ENCODE peak calls at places on chromosome 9, in four cellular contexts. X is tibial nerve, U is AG04450, V is lower lobe of right lung. F is an unnamed sample.

GRCh38 chr9:107269681-107270080 is 13.4 kb upstream of the RAD23B start:
- DNase-seq in U (no peak), V (no peak), X (no peak), F (no peak)

GRCh38 chr9:73847536-73847935 is 649.6 kb upstream of the RORB start:
- DNase-seq in U (no peak), X (no peak), V (no peak), F (no peak)

GRCh38 chr9:128558431-128559310 is 6.3 kb downstream of the SPTAN1 start:
- DNase-seq in V (peak), X (peak), U (peak), F (peak)

GRCh38 chr9:114302727-114303126 is 20.2 kb upstream of the ORM1 start:
- DNase-seq in V (peak), X (no peak), U (no peak), F (peak)

GRCh38 chr9:96619491-96620154 is at the start of gene CDC14B:
- DNase-seq in V (peak), X (peak), U (peak), F (peak)

GRCh38 chr9:91727972-91728371 is 222.1 kb downstream of the ROR2 start:
- DNase-seq in U (no peak), V (no peak), X (no peak), F (no peak)

GRCh38 chr9:11962327-11962726 is 730.9 kb upstream of the TYRP1 start:
- DNase-seq in X (no peak), U (no peak), V (no peak), F (no peak)

GRCh38 chr9:124281934-124282351 is 24.2 kb downstream of the NEK6 start:
- DNase-seq in V (peak), U (no peak), X (no peak), F (no peak)

GRCh38 chr9:111891910-111892499 is 4.6 kb upstream of the UGCG start:
- DNase-seq in X (no peak), U (no peak), V (peak), F (no peak)

GRCh38 chr9:131365546-131365945 is 28.3 kb upstream of the PRRC2B start:
- DNase-seq in X (no peak), V (no peak), U (no peak), F (no peak)

GRCh38 chr9:19372576-19372975 is 7.5 kb downstream of the RPS6 start:
- DNase-seq in X (no peak), V (no peak), U (no peak), F (no peak)

GRCh38 chr9:19369107-19369506 is 10.9 kb downstream of the RPS6 start:
- DNase-seq in U (no peak), V (no peak), X (no peak), F (no peak)

GRCh38 chr9:19373527-19373926 is 6.5 kb downstream of the RPS6 start:
- DNase-seq in U (no peak), X (no peak), V (no peak), F (no peak)

GRCh38 chr9:19375536-19375935 is 4.5 kb downstream of the RPS6 start:
- DNase-seq in U (no peak), X (no peak), V (no peak), F (no peak)

DNA sequence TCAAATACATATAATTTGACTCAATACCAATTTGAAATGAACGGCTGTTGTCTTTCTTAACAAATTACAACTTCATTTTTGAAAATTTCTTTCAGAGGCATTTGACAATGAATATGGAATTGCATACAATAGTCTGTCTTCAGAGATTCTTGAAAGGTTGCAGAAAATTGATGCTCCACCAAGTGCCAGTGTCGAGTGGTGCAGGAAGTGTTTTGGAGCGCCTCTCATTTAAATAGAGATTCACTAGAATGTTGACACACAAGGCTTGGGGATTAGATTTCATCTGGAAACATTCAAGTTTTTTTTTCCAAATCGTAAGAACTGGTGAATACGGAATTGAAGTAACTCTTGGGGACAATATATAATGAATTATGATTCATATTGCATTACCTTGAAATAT is 8.1 kb downstream of the RPS6 start:
- DNase-seq in U (no peak), X (no peak), V (no peak), F (no peak)
- TF ChIP-seq CTCF in U (no peak), X (no peak), V (no peak), F (no peak)

GRCh38 chr9:34001308-34001707 is 47.4 kb downstream of the UBAP2 start:
- DNase-seq in X (no peak), V (no peak), U (no peak), F (no peak)
- H3K27ac ChIP-seq in X (no peak), V (no peak), U (no peak), F (no peak)

GRCh38 chr9:88532320-88532719 is 2.7 kb upstream of the NXNL2 start:
- DNase-seq in U (no peak), V (peak), X (no peak), F (peak)
- TF ChIP-seq CTCF in U (no peak), V (no peak), X (no peak), F (no peak)

DNA sequence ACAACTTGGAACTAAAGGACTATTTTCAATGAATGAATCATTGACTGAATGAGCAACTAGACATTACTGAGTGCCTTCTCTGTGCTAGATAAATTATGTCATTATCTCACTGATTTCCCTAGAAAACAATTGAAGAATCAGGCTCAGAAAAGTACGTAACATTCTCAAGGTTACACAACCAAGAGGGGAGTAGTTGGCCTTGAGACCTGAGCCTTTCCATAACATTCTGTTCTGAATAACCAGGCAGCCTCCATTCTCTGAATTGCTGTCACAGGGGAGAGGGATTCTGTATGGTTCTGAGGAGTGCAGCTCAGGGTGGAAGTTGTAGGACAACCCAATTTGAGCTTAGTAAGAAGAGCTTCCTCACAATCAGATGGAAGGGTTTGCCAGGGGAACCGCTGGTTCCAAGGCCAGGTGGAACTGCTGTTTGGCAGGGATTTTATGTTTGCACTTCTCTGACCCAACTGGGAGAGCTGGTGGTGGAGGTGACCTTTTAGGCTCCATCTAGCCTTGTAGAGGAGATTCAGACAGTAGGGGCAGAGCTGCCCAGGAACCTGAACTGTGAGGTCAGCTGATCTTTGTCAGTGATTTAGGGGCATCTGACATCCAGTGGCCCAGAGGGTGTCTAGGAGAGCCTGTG is 16.3 kb downstream of the POLR1E start:
- DNase-seq in U (no peak), X (no peak), V (no peak), F (no peak)
- H3K27ac ChIP-seq in U (no peak), X (no peak), V (no peak), F (peak)

DNA sequence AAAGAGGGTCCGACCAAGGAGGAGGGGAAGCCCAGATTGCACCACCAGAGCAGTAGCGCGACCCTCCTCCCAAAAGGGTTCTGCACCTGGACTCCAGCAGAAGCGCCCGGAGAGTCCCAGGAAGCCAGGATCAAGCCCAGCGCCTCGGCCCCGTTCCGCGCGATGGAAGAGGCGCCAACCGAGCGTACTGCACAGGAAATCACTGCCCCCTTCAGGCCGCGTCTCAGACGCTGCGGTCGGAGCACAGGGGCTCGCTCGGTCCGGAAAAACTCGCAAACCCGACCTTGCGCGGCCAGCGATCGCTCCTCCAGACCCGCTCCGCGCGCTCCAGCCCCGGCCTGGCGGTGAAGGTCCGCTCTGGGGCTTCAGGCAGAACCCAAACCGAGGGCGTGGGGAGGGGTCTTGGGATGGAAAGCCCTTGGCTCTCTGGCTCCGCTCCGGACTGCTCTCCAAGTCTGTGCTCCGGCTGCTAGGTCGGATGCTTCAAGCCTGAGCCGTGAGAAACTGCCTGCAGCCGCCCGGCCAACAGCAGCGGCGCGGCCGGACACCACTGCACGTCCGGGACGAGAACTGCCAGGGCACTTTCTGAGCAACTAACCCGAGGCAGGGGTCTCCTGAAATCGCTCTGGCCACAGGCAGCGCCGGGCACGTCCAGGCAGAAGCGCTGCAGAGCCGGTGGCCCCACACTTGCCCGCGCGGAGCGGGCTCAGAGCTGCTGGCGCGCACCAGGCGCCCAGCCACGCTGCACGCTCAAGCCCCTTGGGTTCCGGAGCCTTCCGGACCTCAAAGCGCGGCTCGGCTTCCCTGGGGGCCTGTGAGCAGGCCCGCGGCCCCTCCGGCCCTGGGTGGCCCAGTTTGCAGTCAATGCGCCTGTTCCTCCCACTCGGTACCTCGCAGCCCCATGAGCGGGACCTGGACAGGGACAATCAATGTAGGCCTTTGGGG is 1.3 kb downstream of the GABBR2 start:
- DNase-seq in U (peak), X (no peak), V (peak), F (no peak)
- TF ChIP-seq CTCF in U (peak), X (no peak), V (peak), F (no peak)

GRCh38 chr9:2195211-2195610 is 180.1 kb downstream of the SMARCA2 start:
- DNase-seq in U (no peak), V (no peak), X (no peak), F (no peak)

GRCh38 chr9:2198956-2199635 is 183.9 kb downstream of the SMARCA2 start:
- DNase-seq in U (no peak), X (no peak), V (no peak), F (no peak)

DNA sequence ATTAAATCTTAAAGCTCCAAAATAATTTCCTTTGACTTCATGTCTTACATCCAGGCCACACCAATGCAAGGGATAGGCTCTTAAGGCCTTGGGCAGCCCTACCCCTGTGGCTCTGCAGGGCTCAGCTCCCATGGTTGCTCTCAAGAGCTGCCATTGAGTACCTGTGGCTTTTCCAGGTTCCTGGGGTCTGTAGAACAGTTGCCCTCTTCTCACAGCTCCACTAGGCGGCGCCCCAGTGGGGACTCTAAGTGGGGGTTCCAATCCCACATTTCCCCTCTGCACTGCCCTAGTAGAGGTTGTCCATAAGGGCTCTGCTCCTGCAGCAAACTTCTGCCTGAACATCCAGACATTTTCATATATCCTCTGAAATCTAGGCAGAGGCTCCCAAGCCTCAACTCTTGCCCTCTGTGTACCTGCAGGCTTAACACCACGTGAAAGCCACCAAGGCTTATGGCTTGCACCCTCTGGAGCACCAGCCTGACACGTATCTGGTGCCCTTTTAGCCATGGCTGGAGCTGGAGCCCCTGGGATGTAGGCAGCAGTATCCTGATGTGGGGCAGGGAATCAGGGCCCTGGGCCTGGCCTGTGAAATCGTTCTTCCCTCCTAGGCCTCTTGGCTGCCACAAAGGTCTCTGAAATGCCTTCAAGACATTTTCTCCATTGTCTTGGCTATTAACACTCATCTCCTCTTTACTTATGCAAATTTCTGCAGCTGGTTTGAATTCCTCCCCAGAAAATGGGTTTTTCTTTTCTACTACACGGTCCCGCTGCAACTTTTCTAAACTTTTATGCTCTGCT is 185.1 kb downstream of the SMARCA2 start:
- DNase-seq in V (no peak), U (no peak), X (no peak), F (no peak)
- H3K27ac ChIP-seq in V (no peak), U (no peak), X (no peak), F (no peak)

GRCh38 chr9:112970939-112971338 is 41.1 kb downstream of the ZNF883 start:
- DNase-seq in V (no peak), U (no peak), X (no peak), F (no peak)

GRCh38 chr9:112969730-112970129 is 42.3 kb downstream of the ZNF883 start:
- DNase-seq in U (no peak), V (no peak), X (no peak), F (no peak)

DNA sequence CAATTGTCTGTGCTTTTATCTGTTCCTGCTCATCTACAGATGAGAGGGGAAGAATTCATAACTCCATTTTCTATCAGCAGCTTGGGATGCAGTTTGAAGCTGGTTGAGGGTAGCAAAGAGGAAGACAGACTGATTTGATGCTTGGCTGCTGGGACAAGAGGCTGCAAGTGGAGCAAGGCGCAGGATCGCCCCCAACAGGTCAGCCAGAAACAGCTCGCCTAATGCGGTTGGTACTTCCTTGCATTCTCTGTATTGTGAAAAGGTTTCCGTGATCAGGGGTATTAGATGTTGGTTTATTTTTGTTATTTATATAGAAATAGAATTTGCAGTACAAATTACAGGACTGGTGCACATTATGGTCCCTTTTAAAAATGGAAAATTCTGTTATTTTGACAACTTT is 40.6 kb downstream of the ZNF883 start:
- DNase-seq in X (no peak), V (no peak), U (no peak), F (no peak)
- TF ChIP-seq CTCF in X (no peak), V (no peak), U (peak), F (no peak)

DNA sequence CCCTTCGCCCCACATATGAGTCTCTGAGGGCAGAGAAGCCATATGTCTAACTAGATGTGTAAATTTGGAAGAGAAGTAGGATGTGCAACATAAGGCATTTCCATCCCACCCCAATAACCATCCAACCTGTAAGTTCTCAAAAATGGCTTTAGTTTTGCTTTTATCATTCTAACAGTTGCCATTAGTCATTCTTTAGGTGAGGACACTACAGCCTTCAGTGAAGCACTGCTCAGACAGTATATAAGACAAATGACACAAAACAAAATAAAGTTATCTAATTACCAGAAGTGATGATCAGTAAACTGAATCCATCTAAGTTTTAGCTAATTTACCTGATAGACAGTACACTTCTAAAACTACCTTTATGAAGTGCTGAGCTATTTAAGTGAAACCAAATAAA is 23.9 kb downstream of the MLLT3 start:
- DNase-seq in X (no peak), U (no peak), V (no peak), F (no peak)
- H3K27ac ChIP-seq in X (no peak), U (no peak), V (no peak), F (no peak)

GRCh38 chr9:4984171-4984570 is 901 bp upstream of the JAK2 start:
- DNase-seq in U (no peak), X (peak), V (no peak), F (no peak)

GRCh38 chr9:4985376-4986266 is 549 bp downstream of the JAK2 start:
- DNase-seq in X (peak), V (peak), U (no peak), F (peak)

GRCh38 chr9:4986291-4986690 is 1.2 kb downstream of the JAK2 start:
- DNase-seq in V (no peak), U (no peak), X (no peak), F (no peak)

GRCh38 chr9:4983541-4984165 is 1.4 kb upstream of the JAK2 start:
- DNase-seq in U (no peak), X (no peak), V (no peak), F (no peak)

DNA sequence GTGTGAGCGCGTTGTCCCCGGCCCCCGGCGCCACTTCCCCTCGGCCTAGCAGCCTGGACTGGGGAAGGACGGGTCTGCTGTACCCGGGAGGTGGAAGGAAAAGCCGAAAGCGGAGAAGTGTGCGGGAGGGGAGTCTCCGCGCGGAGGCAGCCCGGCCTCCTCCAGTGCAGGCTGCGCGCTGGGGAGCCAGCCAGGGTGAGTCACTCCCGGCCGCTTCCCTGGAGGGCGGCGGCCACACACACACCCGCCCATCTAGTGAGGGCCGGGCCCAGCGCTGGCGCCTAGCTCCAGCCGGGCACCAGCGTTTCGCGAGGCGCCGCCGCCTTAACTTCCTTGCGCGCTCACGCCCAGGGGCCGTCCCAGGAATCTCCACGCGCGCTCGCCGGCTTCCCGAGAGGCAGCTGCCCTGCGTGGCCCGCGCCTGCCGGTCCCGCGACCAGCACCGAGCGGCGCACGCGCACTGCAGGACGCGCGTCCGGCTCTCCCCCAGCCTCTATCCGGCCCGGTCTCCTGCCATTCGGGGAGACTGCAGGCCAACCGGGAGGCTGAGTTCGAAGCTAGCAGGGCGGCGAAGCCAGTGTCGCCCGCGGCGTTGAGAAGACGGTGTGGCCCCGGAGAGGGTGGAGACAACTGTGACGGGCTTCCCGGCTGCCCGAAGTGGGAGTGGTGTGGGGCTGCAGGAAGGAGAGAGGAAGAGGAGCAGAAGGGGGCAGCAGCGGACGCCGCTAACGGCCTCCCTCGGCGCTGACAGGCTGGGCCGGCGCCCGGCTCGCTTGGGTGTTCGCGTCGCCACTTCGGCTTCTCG is at the start of gene JAK2:
- DNase-seq in V (peak), X (peak), U (peak), F (peak)
- TF ChIP-seq CTCF in V (peak), X (peak), U (peak), F (no peak)